ENCODE peak calls at places on chromosome 1, in ten cellular contexts. One of them, this sample, is unnamed.
A peak's percentile ranks its signal among the peaks of the same experiment; 100 is the strongest.

GRCh38 chr1:246428542-246429308 is 78.4 kb downstream of the SMYD3 start:
- DNase-seq in bronchial epithelial cell: peak; percentile 54
- DNase-seq in astrocyte of the spinal cord: peak; percentile 96
- DNase-seq in glutamatergic neuron: no peak
- DNase-seq in body of pancreas: no peak
- DNase-seq in A549: no peak
- DNase-seq in IMR-90: peak; percentile 93
- DNase-seq in stomach: no peak
- DNase-seq in GM12865: peak; percentile 7
- DNase-seq in ascending aorta: no peak
- DNase-seq in this sample: no peak

GRCh38 chr1:223844962-223845809 is 561 bp downstream of the TP53BP2 start:
- DNase-seq in ascending aorta: no peak
- DNase-seq in IMR-90: peak; percentile 62
- DNase-seq in stomach: peak; percentile 50
- DNase-seq in A549: no peak
- DNase-seq in body of pancreas: peak; percentile 64
- DNase-seq in glutamatergic neuron: peak; percentile 66
- DNase-seq in GM12865: peak; percentile 45
- DNase-seq in astrocyte of the spinal cord: peak; percentile 71
- DNase-seq in bronchial epithelial cell: peak; percentile 45
- DNase-seq in this sample: peak; percentile 87

GRCh38 chr1:71603044-71603776 is 522.4 kb upstream of the ZRANB2 start:
- DNase-seq in body of pancreas: no peak
- DNase-seq in astrocyte of the spinal cord: no peak
- DNase-seq in A549: no peak
- DNase-seq in bronchial epithelial cell: no peak
- DNase-seq in ascending aorta: no peak
- DNase-seq in stomach: no peak
- DNase-seq in GM12865: no peak
- DNase-seq in IMR-90: no peak
- DNase-seq in glutamatergic neuron: no peak
- DNase-seq in this sample: no peak

GRCh38 chr1:245180496-245180895 is 25.7 kb downstream of the KIF26B start:
- DNase-seq in body of pancreas: no peak
- DNase-seq in astrocyte of the spinal cord: peak; percentile 37
- DNase-seq in glutamatergic neuron: no peak
- DNase-seq in ascending aorta: no peak
- DNase-seq in bronchial epithelial cell: no peak
- DNase-seq in IMR-90: no peak
- DNase-seq in GM12865: peak; percentile 14
- DNase-seq in stomach: no peak
- DNase-seq in A549: no peak
- DNase-seq in this sample: no peak

GRCh38 chr1:113858418-113858817 is 13.1 kb downstream of the PTPN22 start:
- DNase-seq in glutamatergic neuron: no peak
- DNase-seq in bronchial epithelial cell: no peak
- DNase-seq in GM12865: peak; percentile 55
- DNase-seq in A549: no peak
- DNase-seq in stomach: no peak
- DNase-seq in ascending aorta: no peak
- DNase-seq in body of pancreas: no peak
- DNase-seq in astrocyte of the spinal cord: no peak
- DNase-seq in IMR-90: no peak
- DNase-seq in this sample: no peak

GRCh38 chr1:150764617-150765090 is 924 bp downstream of the CTSS start:
- DNase-seq in body of pancreas: no peak
- DNase-seq in ascending aorta: no peak
- DNase-seq in glutamatergic neuron: no peak
- DNase-seq in stomach: no peak
- DNase-seq in bronchial epithelial cell: peak; percentile 77
- DNase-seq in IMR-90: peak; percentile 97
- DNase-seq in astrocyte of the spinal cord: peak; percentile 59
- DNase-seq in A549: peak; percentile 10
- DNase-seq in GM12865: peak; percentile 65
- DNase-seq in this sample: no peak

GRCh38 chr1:77473690-77474089 is 191.9 kb downstream of the AK5 start:
- DNase-seq in glutamatergic neuron: no peak
- DNase-seq in stomach: no peak
- DNase-seq in A549: no peak
- DNase-seq in GM12865: no peak
- DNase-seq in ascending aorta: no peak
- DNase-seq in body of pancreas: no peak
- DNase-seq in IMR-90: peak; percentile 93
- DNase-seq in astrocyte of the spinal cord: peak; percentile 77
- DNase-seq in bronchial epithelial cell: peak; percentile 76
- DNase-seq in this sample: no peak

GRCh38 chr1:24027838-24028468 is 47.8 kb upstream of the SRSF10 start:
- DNase-seq in IMR-90: peak; percentile 73
- DNase-seq in glutamatergic neuron: no peak
- DNase-seq in stomach: no peak
- DNase-seq in body of pancreas: no peak
- DNase-seq in astrocyte of the spinal cord: peak; percentile 72
- DNase-seq in GM12865: peak; percentile 41
- DNase-seq in A549: no peak
- DNase-seq in bronchial epithelial cell: peak; percentile 54
- DNase-seq in ascending aorta: no peak
- DNase-seq in this sample: no peak

GRCh38 chr1:65021792-65022191 is 55.4 kb upstream of the JAK1 start:
- DNase-seq in stomach: no peak
- DNase-seq in body of pancreas: no peak
- DNase-seq in astrocyte of the spinal cord: no peak
- DNase-seq in GM12865: no peak
- DNase-seq in IMR-90: no peak
- DNase-seq in glutamatergic neuron: no peak
- DNase-seq in ascending aorta: no peak
- DNase-seq in A549: no peak
- DNase-seq in bronchial epithelial cell: no peak
- DNase-seq in this sample: no peak

GRCh38 chr1:65025794-65026193 is 59.4 kb upstream of the JAK1 start:
- DNase-seq in body of pancreas: no peak
- DNase-seq in A549: no peak
- DNase-seq in bronchial epithelial cell: no peak
- DNase-seq in ascending aorta: no peak
- DNase-seq in IMR-90: no peak
- DNase-seq in stomach: no peak
- DNase-seq in astrocyte of the spinal cord: no peak
- DNase-seq in GM12865: no peak
- DNase-seq in glutamatergic neuron: no peak
- DNase-seq in this sample: no peak

GRCh38 chr1:65022264-65022663 is 55.9 kb upstream of the JAK1 start:
- DNase-seq in body of pancreas: no peak
- DNase-seq in IMR-90: no peak
- DNase-seq in glutamatergic neuron: no peak
- DNase-seq in stomach: no peak
- DNase-seq in A549: no peak
- DNase-seq in GM12865: no peak
- DNase-seq in astrocyte of the spinal cord: no peak
- DNase-seq in bronchial epithelial cell: no peak
- DNase-seq in ascending aorta: no peak
- DNase-seq in this sample: no peak

GRCh38 chr1:65026235-65026634 is 59.9 kb upstream of the JAK1 start:
- DNase-seq in IMR-90: no peak
- DNase-seq in GM12865: no peak
- DNase-seq in glutamatergic neuron: no peak
- DNase-seq in stomach: no peak
- DNase-seq in A549: no peak
- DNase-seq in bronchial epithelial cell: no peak
- DNase-seq in body of pancreas: no peak
- DNase-seq in ascending aorta: no peak
- DNase-seq in astrocyte of the spinal cord: no peak
- DNase-seq in this sample: no peak

GRCh38 chr1:65020774-65021173 is 54.4 kb upstream of the JAK1 start:
- DNase-seq in astrocyte of the spinal cord: no peak
- DNase-seq in bronchial epithelial cell: peak; percentile 8
- DNase-seq in body of pancreas: no peak
- DNase-seq in ascending aorta: no peak
- DNase-seq in A549: no peak
- DNase-seq in IMR-90: peak; percentile 5
- DNase-seq in glutamatergic neuron: no peak
- DNase-seq in stomach: no peak
- DNase-seq in GM12865: no peak
- DNase-seq in this sample: no peak
- TF ChIP-seq CTCF in astrocyte of the spinal cord: peak; percentile 57
- TF ChIP-seq CTCF in bronchial epithelial cell: peak; percentile 44
- TF ChIP-seq CTCF in body of pancreas: no peak
- TF ChIP-seq CTCF in ascending aorta: peak; percentile 36
- TF ChIP-seq CTCF in A549: peak; percentile 37
- TF ChIP-seq CTCF in IMR-90: peak; percentile 31
- TF ChIP-seq CTCF in glutamatergic neuron: no peak
- TF ChIP-seq CTCF in stomach: peak; percentile 15
- TF ChIP-seq CTCF in GM12865: peak; percentile 19
- TF ChIP-seq CTCF in this sample: peak; percentile 37

GRCh38 chr1:115764541-115764940 is 4.0 kb downstream of the CASQ2 start:
- DNase-seq in A549: peak; percentile 7
- DNase-seq in GM12865: peak; percentile 18
- DNase-seq in bronchial epithelial cell: peak; percentile 50
- DNase-seq in body of pancreas: peak; percentile 74
- DNase-seq in stomach: peak; percentile 58
- DNase-seq in ascending aorta: no peak
- DNase-seq in astrocyte of the spinal cord: peak; percentile 13
- DNase-seq in IMR-90: peak; percentile 18
- DNase-seq in glutamatergic neuron: no peak
- DNase-seq in this sample: no peak
- TF ChIP-seq CTCF in A549: peak; percentile 41
- TF ChIP-seq CTCF in GM12865: peak; percentile 26
- TF ChIP-seq CTCF in bronchial epithelial cell: peak; percentile 68
- TF ChIP-seq CTCF in body of pancreas: peak; percentile 53
- TF ChIP-seq CTCF in stomach: no peak
- TF ChIP-seq CTCF in ascending aorta: peak; percentile 32
- TF ChIP-seq CTCF in astrocyte of the spinal cord: peak; percentile 35
- TF ChIP-seq CTCF in IMR-90: peak; percentile 42
- TF ChIP-seq CTCF in glutamatergic neuron: no peak
- TF ChIP-seq CTCF in this sample: peak; percentile 64

DNA sequence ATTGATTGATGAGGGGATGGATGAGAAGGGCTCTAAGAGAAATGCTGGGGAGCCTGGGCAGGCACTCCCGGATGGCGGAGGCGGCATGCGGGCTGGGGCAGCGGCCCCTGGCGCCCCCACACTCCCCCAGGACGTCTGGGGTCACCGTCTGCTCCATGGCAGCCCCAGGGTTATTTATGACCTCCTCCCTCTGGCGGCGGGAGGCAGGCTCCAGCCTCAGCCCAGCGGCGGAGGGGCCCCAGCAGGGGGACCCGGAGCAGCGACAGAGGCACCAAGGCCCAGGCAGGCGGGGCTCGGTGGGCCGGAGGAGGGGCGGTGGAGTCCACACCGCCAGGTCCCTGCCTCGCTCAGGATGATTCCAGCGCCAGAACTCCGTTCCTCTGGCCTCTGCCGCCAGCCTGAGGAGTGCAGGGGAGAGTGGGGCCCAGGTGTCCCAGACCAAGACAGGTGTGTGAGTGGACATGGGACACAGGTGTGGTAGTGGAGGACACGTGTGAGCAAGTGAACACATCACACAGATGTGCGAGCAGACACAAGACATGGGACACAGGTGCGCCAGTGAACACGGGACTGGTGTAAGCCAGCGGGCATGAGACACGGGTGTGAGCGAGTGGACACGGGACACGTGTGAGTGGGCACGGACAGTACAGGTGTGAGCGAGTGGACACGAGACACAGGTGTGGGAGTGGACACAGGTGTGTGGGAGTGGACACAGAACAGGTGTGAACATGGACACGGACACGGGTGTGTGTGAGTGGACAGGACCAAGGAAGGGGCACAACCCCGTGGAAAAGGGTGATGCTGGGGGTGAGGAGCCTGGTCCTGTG is 2.5 kb upstream of the SAMD11 start:
- DNase-seq in body of pancreas: peak; percentile 78
- DNase-seq in stomach: peak; percentile 69
- DNase-seq in IMR-90: peak; percentile 71
- DNase-seq in astrocyte of the spinal cord: peak; percentile 77
- DNase-seq in ascending aorta: no peak
- DNase-seq in A549: peak; percentile 63
- DNase-seq in GM12865: peak; percentile 33
- DNase-seq in glutamatergic neuron: peak; percentile 87
- DNase-seq in bronchial epithelial cell: peak; percentile 28
- DNase-seq in this sample: no peak
- TF ChIP-seq CTCF in body of pancreas: peak; percentile 71
- TF ChIP-seq CTCF in stomach: peak; percentile 12
- TF ChIP-seq CTCF in IMR-90: peak; percentile 51
- TF ChIP-seq CTCF in astrocyte of the spinal cord: peak; percentile 43
- TF ChIP-seq CTCF in ascending aorta: peak; percentile 67
- TF ChIP-seq CTCF in A549: peak; percentile 9
- TF ChIP-seq CTCF in GM12865: no peak
- TF ChIP-seq CTCF in glutamatergic neuron: peak; percentile 23
- TF ChIP-seq CTCF in bronchial epithelial cell: peak; percentile 62
- TF ChIP-seq CTCF in this sample: peak; percentile 55

GRCh38 chr1:226109829-226110248 is 47.3 kb downstream of the H3-3A start:
- DNase-seq in IMR-90: peak; percentile 70
- DNase-seq in A549: peak; percentile 96
- DNase-seq in stomach: peak; percentile 88
- DNase-seq in GM12865: peak; percentile 94
- DNase-seq in bronchial epithelial cell: peak; percentile 64
- DNase-seq in ascending aorta: peak; percentile 52
- DNase-seq in astrocyte of the spinal cord: peak; percentile 77
- DNase-seq in glutamatergic neuron: peak; percentile 83
- DNase-seq in body of pancreas: peak; percentile 92
- DNase-seq in this sample: peak; percentile 93
- TF ChIP-seq CTCF in IMR-90: no peak
- TF ChIP-seq CTCF in A549: no peak
- TF ChIP-seq CTCF in stomach: no peak
- TF ChIP-seq CTCF in GM12865: no peak
- TF ChIP-seq CTCF in bronchial epithelial cell: no peak
- TF ChIP-seq CTCF in ascending aorta: no peak
- TF ChIP-seq CTCF in astrocyte of the spinal cord: no peak
- TF ChIP-seq CTCF in glutamatergic neuron: no peak
- TF ChIP-seq CTCF in body of pancreas: no peak
- TF ChIP-seq CTCF in this sample: no peak

DNA sequence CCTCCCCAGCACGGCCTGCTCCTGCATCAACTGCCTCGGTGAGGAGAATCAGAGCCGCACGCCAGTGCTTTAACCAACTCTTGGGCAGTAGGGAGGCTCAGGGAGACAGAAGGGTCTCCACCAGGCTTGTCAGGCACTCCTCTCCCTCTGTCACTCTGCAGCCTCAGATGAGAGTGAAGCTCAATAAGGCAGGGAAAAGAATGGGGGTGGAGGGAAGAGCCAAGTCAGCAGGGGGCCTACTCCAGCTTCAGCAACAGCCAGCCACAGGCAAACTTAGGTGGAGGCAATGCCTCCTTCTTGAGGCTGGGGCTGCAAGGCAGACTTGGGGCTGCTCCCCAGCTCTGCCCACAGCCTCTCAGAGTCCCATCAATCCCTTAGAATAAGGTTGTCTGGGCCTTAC is 51.8 kb upstream of the A3GALT2 start:
- DNase-seq in bronchial epithelial cell: no peak
- DNase-seq in GM12865: no peak
- DNase-seq in A549: no peak
- DNase-seq in body of pancreas: no peak
- DNase-seq in IMR-90: no peak
- DNase-seq in stomach: no peak
- DNase-seq in astrocyte of the spinal cord: no peak
- DNase-seq in glutamatergic neuron: no peak
- DNase-seq in ascending aorta: no peak
- DNase-seq in this sample: no peak
- TF ChIP-seq CTCF in bronchial epithelial cell: no peak
- TF ChIP-seq CTCF in GM12865: no peak
- TF ChIP-seq CTCF in A549: no peak
- TF ChIP-seq CTCF in body of pancreas: no peak
- TF ChIP-seq CTCF in IMR-90: no peak
- TF ChIP-seq CTCF in stomach: no peak
- TF ChIP-seq CTCF in astrocyte of the spinal cord: no peak
- TF ChIP-seq CTCF in glutamatergic neuron: no peak
- TF ChIP-seq CTCF in ascending aorta: no peak
- TF ChIP-seq CTCF in this sample: no peak